ENCODE peak calls at places on chromosome 2, in ten cellular contexts. K is AG04450; N is activated T-cell treated with anti-CD3 and anti-CD28 coated beads for 4 hours; Z is EL; A is GM03348; D is amniotic epithelial cell; I is stimulated activated CD4-positive, alpha-beta T cell treated with anti-CD3 and anti-CD28 coated beads, Interleukin-4, amount 100 ng/mL, for 48 hours; Q is breast epithelium; H is NCI-H1092; Y is T-cell. V is an unnamed sample.

GRCh38 chr2:213247566-213247965 is 36.7 kb upstream of the SPAG16 start:
- DNase-seq in K (no peak), N (no peak), Z (no peak), A (no peak), D (no peak), I (no peak), Q (no peak), H (no peak), Y (no peak), V (no peak)

GRCh38 chr2:66790651-66791181 is 355.8 kb downstream of the MEIS1 start:
- DNase-seq in K (no peak), N (no peak), Z (peak; percentile 54), A (peak; percentile 8), D (peak; percentile 46), I (no peak), Q (no peak), H (no peak), Y (no peak), V (no peak)

GRCh38 chr2:102967451-102967850 is 205.6 kb downstream of the TMEM182 start:
- DNase-seq in K (no peak), N (no peak), Z (peak; percentile 5), A (peak; percentile 52), D (no peak), I (no peak), Q (no peak), H (no peak), Y (no peak), V (no peak)

GRCh38 chr2:159615936-159616733 is at the start of gene BAZ2B:
- DNase-seq in K (peak; percentile 57), N (no peak), Z (peak; percentile 80), A (peak; percentile 67), D (peak; percentile 88), I (no peak), Q (no peak), H (peak; percentile 30), Y (peak; percentile 4), V (no peak)

GRCh38 chr2:240255811-240256703 is 115.6 kb upstream of the OTOS start:
- DNase-seq in K (no peak), N (no peak), Z (no peak), A (peak; percentile 4), D (peak; percentile 38), I (no peak), Q (no peak), H (no peak), Y (no peak), V (no peak)

GRCh38 chr2:29463181-29463900 is 348.1 kb downstream of the CLIP4 start:
- DNase-seq in K (peak; percentile 61), N (no peak), Z (peak; percentile 88), A (peak; percentile 73), D (peak; percentile 94), I (no peak), Q (no peak), H (no peak), Y (no peak), V (no peak)

GRCh38 chr2:30339071-30339470 is 107.7 kb downstream of the LBH start:
- DNase-seq in K (no peak), N (no peak), Z (no peak), A (no peak), D (no peak), I (no peak), Q (no peak), H (no peak), Y (no peak), V (no peak)

GRCh38 chr2:98808546-98808945 is 77.6 kb upstream of the MGAT4A start:
- DNase-seq in K (no peak), N (no peak), Z (no peak), A (no peak), D (no peak), I (no peak), Q (no peak), H (no peak), Y (no peak), V (no peak)

GRCh38 chr2:186503827-186504606 is 18.0 kb downstream of the ZC3H15 start:
- DNase-seq in K (no peak), N (no peak), Z (peak; percentile 36), A (peak; percentile 41), D (peak; percentile 37), I (no peak), Q (no peak), H (no peak), Y (no peak), V (no peak)

GRCh38 chr2:9143264-9143815 is 63.3 kb upstream of the ASAP2 start:
- DNase-seq in K (no peak), N (no peak), Z (no peak), A (no peak), D (no peak), I (no peak), Q (no peak), H (no peak), Y (no peak), V (no peak)

GRCh38 chr2:216006164-216006663 is 7.1 kb downstream of the MREG start:
- DNase-seq in K (no peak), N (no peak), Z (peak; percentile 42), A (no peak), D (no peak), I (peak; percentile 29), Q (peak; percentile 53), H (no peak), Y (no peak), V (peak; percentile 33)

GRCh38 chr2:234494361-234495075 is 2.4 kb downstream of the ARL4C start:
- DNase-seq in K (no peak), N (no peak), Z (no peak), A (no peak), D (no peak), I (no peak), Q (no peak), H (peak; percentile 9), Y (peak; percentile 27), V (peak; percentile 27)

GRCh38 chr2:191740016-191740419 is 62.1 kb downstream of the NABP1 start:
- DNase-seq in K (no peak), N (peak; percentile 10), Z (no peak), A (no peak), D (no peak), I (no peak), Q (no peak), H (no peak), Y (peak; percentile 34), V (peak; percentile 50)

GRCh38 chr2:175107146-175107545 is 60.9 kb downstream of the ATF2 start:
- DNase-seq in K (peak; percentile 21), N (no peak), Z (peak; percentile 17), A (no peak), D (no peak), I (no peak), Q (no peak), H (no peak), Y (no peak), V (no peak)

GRCh38 chr2:62705859-62706720 is 577 bp downstream of the EHBP1 start:
- DNase-seq in K (no peak), N (no peak), Z (peak; percentile 70), A (peak; percentile 67), D (peak; percentile 45), I (peak; percentile 27), Q (peak; percentile 67), H (peak; percentile 66), Y (no peak), V (no peak)

GRCh38 chr2:32330136-32330535 is 26.7 kb upstream of the BIRC6 start:
- DNase-seq in K (no peak), N (no peak), Z (no peak), A (peak; percentile 75), D (peak; percentile 49), I (no peak), Q (no peak), H (no peak), Y (no peak), V (no peak)

GRCh38 chr2:72089028-72089427 is 58.6 kb downstream of the CYP26B1 start:
- DNase-seq in K (no peak), N (no peak), Z (no peak), A (no peak), D (no peak), I (no peak), Q (no peak), H (no peak), Y (no peak), V (no peak)

GRCh38 chr2:105785095-105785847 is 40.6 kb downstream of the NCK2 start:
- DNase-seq in K (no peak), N (no peak), Z (no peak), A (no peak), D (no peak), I (no peak), Q (no peak), H (no peak), Y (no peak), V (no peak)

GRCh38 chr2:141455877-141456276 is 674.9 kb downstream of the LRP1B start:
- DNase-seq in K (no peak), N (no peak), Z (no peak), A (no peak), D (no peak), I (no peak), Q (no peak), H (no peak), Y (no peak), V (no peak)

GRCh38 chr2:126899786-126900185 is 1.1 kb downstream of the TEX51 start:
- DNase-seq in K (no peak), N (no peak), Z (no peak), A (no peak), D (no peak), I (no peak), Q (peak; percentile 31), H (no peak), Y (no peak), V (no peak)

GRCh38 chr2:28567076-28567471 is 71.2 kb downstream of the PLB1 start:
- DNase-seq in K (no peak), N (no peak), Z (no peak), A (peak; percentile 53), D (no peak), I (peak; percentile 27), Q (no peak), H (peak; percentile 53), Y (no peak), V (peak; percentile 18)

GRCh38 chr2:57990118-57990725 is 56.4 kb upstream of the VRK2 start:
- DNase-seq in K (no peak), N (no peak), Z (no peak), A (no peak), D (no peak), I (no peak), Q (no peak), H (no peak), Y (no peak), V (no peak)

V was measured in effector memory CD4-positive, alpha-beta T cell.